ENCODE peak calls at places on chromosomes 11 and 22, in six cellular contexts. W is lung, M is lower lobe of right lung, O is esophagus squamous epithelium, T is stomach, E is tibial nerve. Q is an unnamed sample.
A peak's percentile ranks its signal among the peaks of the same experiment; 100 is the strongest.

GRCh38 chr11:1653541-1654387 is 24.2 kb downstream of the KRTAP5-5 start:
- DNase-seq in W (no peak), M (no peak), O (no peak), T (no peak), E (no peak), Q (no peak)

GRCh38 chr22:50271519-50271970 is 1.4 kb upstream of the MAPK11 start:
- DNase-seq in W (peak; percentile 56), M (no peak), O (no peak), T (peak; percentile 77), E (no peak), Q (no peak)

GRCh38 chr11:34594603-34595002 is 26.3 kb upstream of the EHF start:
- DNase-seq in W (no peak), M (no peak), O (no peak), T (no peak), E (no peak), Q (no peak)

GRCh38 chr11:118619444-118620205 is 12.2 kb downstream of the PHLDB1 start:
- DNase-seq in W (no peak), M (peak; percentile 35), O (no peak), T (no peak), E (peak; percentile 52), Q (no peak)

GRCh38 chr11:118690553-118691304 is 11.3 kb upstream of the TREH start:
- DNase-seq in W (no peak), M (no peak), O (no peak), T (no peak), E (no peak), Q (no peak)

GRCh38 chr11:75388386-75389275 is 10.7 kb upstream of the RPS3 start:
- DNase-seq in W (peak; percentile 76), M (peak; percentile 77), O (no peak), T (peak; percentile 68), E (peak; percentile 76), Q (peak; percentile 65)

GRCh38 chr11:130313383-130314183 is 1.1 kb downstream of the ZBTB44 start:
- DNase-seq in W (no peak), M (no peak), O (no peak), T (no peak), E (no peak), Q (no peak)

GRCh38 chr11:77340501-77340900 is 39.0 kb upstream of the GDPD4 start:
- DNase-seq in W (no peak), M (no peak), O (no peak), T (no peak), E (no peak), Q (no peak)

GRCh38 chr22:44669725-44670027 is 32.3 kb upstream of the PRR5 start:
- DNase-seq in W (no peak), M (no peak), O (no peak), T (no peak), E (no peak), Q (no peak)

GRCh38 chr11:35373284-35373933 is 45.9 kb downstream of the SLC1A2 start:
- DNase-seq in W (no peak), M (no peak), O (no peak), T (peak; percentile 71), E (no peak), Q (no peak)

GRCh38 chr11:65918211-65919150 is at the start of gene C11orf68:
- DNase-seq in W (peak; percentile 56), M (no peak), O (no peak), T (peak; percentile 33), E (no peak), Q (no peak)

GRCh38 chr11:82680252-82680651 is 53.4 kb downstream of the FAM181B start:
- DNase-seq in W (no peak), M (no peak), O (no peak), T (no peak), E (no peak), Q (no peak)

GRCh38 chr11:82636620-82637019 is 97.0 kb downstream of the FAM181B start:
- DNase-seq in W (no peak), M (no peak), O (no peak), T (no peak), E (no peak), Q (no peak)

DNA sequence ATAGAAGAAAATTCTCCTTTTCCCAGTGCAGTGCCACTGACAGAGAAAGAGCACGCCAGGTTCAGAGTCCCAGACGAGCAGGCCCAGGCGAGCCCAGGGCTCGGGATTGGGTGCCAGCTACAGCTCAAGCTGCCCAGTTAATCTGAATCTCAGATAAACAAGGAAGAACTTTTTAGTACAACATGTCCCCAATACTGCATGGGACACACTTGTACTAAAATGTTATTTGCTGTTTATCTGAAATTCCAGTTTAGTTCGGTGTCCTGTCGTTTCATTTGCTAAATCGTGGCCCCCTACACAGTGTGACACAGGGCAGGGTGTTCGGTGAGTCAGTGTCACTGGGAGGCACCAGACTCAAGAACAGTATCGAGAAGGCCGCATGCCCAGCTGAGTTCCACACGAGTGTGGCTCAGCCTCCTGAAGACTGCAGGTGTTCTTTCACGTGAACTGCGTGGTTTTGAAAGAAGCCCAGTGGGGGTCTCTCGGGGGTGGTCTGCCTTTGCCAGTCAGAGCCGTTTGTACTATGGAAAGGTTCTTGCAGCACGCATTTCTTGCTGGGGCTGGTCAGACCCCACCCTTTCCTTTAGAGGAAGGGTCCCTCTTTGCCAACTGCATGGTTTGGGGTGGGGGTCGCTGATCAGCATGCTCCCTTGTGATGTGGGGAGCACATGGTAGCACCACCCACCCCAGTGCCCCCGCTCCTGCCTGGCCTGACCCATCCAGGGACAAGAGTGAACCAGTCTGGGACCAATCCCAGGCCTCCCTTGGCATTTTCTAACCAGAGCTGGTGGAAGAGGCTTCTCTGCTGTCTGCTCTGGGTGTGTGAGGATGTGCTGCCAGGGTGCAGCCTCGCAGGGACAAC is 115.6 kb upstream of the B3GAT1 start:
- DNase-seq in W (no peak), M (peak; percentile 24), O (no peak), T (peak; percentile 20), E (no peak), Q (no peak)
- H3K9me3 ChIP-seq in W (no peaks in the 10 kb centered on the region), M (no peaks in the 10 kb centered on the region), O (no peaks in the 10 kb centered on the region), T (no peaks in the 10 kb centered on the region), E (no peaks in the 10 kb centered on the region), Q (no peaks in the 10 kb centered on the region)

GRCh38 chr11:100269511-100269910 is 417.6 kb upstream of the ARHGAP42 start:
- DNase-seq in W (no peak), M (no peak), O (no peak), T (no peak), E (no peak), Q (no peak)
- H3K9me3 ChIP-seq in W (no peaks in the 10 kb centered on the region), M (no peaks in the 10 kb centered on the region), O (no peaks in the 10 kb centered on the region), T (no peaks in the 10 kb centered on the region), E (no peaks in the 10 kb centered on the region), Q (no peaks in the 10 kb centered on the region)

DNA sequence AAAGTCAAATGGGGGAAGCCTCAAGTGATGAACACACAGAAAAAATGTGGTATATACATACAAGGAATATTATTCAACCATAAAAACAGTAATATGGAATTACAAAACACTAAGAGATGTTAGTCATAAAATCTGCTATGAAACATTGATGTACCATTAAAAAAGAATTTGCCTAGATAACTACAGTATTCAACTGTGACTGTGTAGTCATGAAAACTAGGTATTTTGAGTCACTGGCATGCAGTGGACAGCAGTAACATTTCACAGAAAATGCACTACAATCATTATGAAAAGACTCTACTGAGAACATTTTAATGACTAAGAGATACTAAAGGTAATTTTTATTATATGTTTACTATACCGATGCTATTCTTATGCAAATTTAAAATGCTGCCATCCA is 11.7 kb downstream of the ZNF195 start:
- DNase-seq in W (no peak), M (no peak), O (no peak), T (no peak), E (no peak), Q (no peak)
- H3K9me3 ChIP-seq in W (peaks cover 8% of the 10 kb centered on the region), M (peaks cover 28% of the 10 kb centered on the region), O (peaks cover 56% of the 10 kb centered on the region), T (peaks cover 7% of the 10 kb centered on the region), E (no peaks in the 10 kb centered on the region), Q (peaks cover 80% of the 10 kb centered on the region)

GRCh38 chr11:27640954-27641353 is 59.3 kb downstream of the BDNF start:
- DNase-seq in W (no peak), M (no peak), O (no peak), T (no peak), E (no peak), Q (no peak)
- H3K9me3 ChIP-seq in W (no peaks in the 10 kb centered on the region), M (no peaks in the 10 kb centered on the region), O (no peaks in the 10 kb centered on the region), T (no peaks in the 10 kb centered on the region), E (no peaks in the 10 kb centered on the region), Q (no peaks in the 10 kb centered on the region)

GRCh38 chr11:100800202-100800601 is 113.1 kb downstream of the ARHGAP42 start:
- DNase-seq in W (no peak), M (no peak), O (no peak), T (no peak), E (no peak), Q (no peak)
- H3K9me3 ChIP-seq in W (no peaks in the 10 kb centered on the region), M (no peaks in the 10 kb centered on the region), O (no peaks in the 10 kb centered on the region), T (no peaks in the 10 kb centered on the region), E (no peaks in the 10 kb centered on the region), Q (no peaks in the 10 kb centered on the region)

GRCh38 chr11:20110908-20111669 is 49.2 kb downstream of the DBX1 start:
- DNase-seq in W (peak; percentile 48), M (no peak), O (no peak), T (peak; percentile 58), E (no peak), Q (no peak)

GRCh38 chr11:20111871-20112270 is 48.4 kb downstream of the DBX1 start:
- DNase-seq in W (no peak), M (no peak), O (no peak), T (no peak), E (no peak), Q (no peak)

GRCh38 chr11:20114588-20114987 is 45.7 kb downstream of the DBX1 start:
- DNase-seq in W (no peak), M (no peak), O (no peak), T (no peak), E (no peak), Q (no peak)

GRCh38 chr11:20112291-20113146 is 47.8 kb downstream of the DBX1 start:
- DNase-seq in W (peak; percentile 65), M (no peak), O (no peak), T (peak; percentile 79), E (peak; percentile 38), Q (no peak)

DNA sequence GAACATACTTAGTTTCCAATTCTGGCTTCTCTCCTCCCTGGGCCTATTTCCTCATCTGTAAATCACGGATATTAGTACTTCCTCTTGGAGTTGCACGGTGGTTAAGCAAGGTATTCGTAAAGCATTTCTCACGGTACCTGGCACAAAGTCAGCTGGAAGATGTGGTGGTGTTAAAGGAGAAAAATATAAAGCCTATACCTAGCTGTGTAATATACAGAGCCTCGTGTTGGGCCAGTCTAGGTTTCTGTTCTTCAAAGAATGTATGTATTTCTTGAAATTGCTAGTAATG is 47.2 kb downstream of the DBX1 start:
- DNase-seq in W (no peak), M (no peak), O (no peak), T (no peak), E (no peak), Q (no peak)
- H3K9me3 ChIP-seq in W (peaks cover 5% of the 10 kb centered on the region), M (no peaks in the 10 kb centered on the region), O (no peaks in the 10 kb centered on the region), T (no peaks in the 10 kb centered on the region), E (no peaks in the 10 kb centered on the region), Q (no peaks in the 10 kb centered on the region)

GRCh38 chr11:72331761-72332160 is 87.8 kb upstream of the PHOX2A start:
- DNase-seq in W (no peak), M (no peak), O (no peak), T (no peak), E (no peak), Q (no peak)
- H3K9me3 ChIP-seq in W (no peaks in the 10 kb centered on the region), M (no peaks in the 10 kb centered on the region), O (no peaks in the 10 kb centered on the region), T (no peaks in the 10 kb centered on the region), E (no peaks in the 10 kb centered on the region), Q (no peaks in the 10 kb centered on the region)